ENCODE peak calls at places on chromosomes 16 and 17, in five cellular contexts. D is M059J, J is fibroblast of mammary gland, H is erythroblast, X is epithelial cell of proximal tubule. I is an unnamed sample.

GRCh38 chr16:6081320-6081976 is 983.9 kb upstream of the EEF2KMT start:
- DNase-seq in J (no peak), D (peak), X (no peak), H (peak), I (peak)

GRCh38 chr17:74362811-74363498 is 1.3 kb upstream of the BTBD17 start:
- DNase-seq in J (no peak), H (no peak), X (no peak), D (no peak), I (no peak)

GRCh38 chr17:18184143-18185007 is 747 bp downstream of the ALKBH5 start:
- DNase-seq in D (peak), J (peak), X (no peak), H (peak), I (no peak)

GRCh38 chr17:160336-160735 is 21.1 kb downstream of the DOC2B start:
- DNase-seq in H (no peak), X (no peak), J (no peak), D (no peak), I (no peak)

GRCh38 chr16:47463771-47464624 is 2.9 kb downstream of the PHKB start:
- DNase-seq in H (no peak), X (no peak), D (no peak), J (no peak), I (no peak)

GRCh38 chr16:14097182-14097951 is 26.2 kb downstream of the MRTFB start:
- DNase-seq in X (no peak), H (no peak), J (no peak), D (peak), I (no peak)

GRCh38 chr17:18181358-18181757 is 2.3 kb upstream of the ALKBH5 start:
- DNase-seq in J (peak), H (no peak), X (no peak), D (peak), I (no peak)

GRCh38 chr17:50491510-50491909 is 12.8 kb downstream of the RSAD1 start:
- DNase-seq in D (no peak), X (no peak), H (no peak), J (peak), I (no peak)

GRCh38 chr17:74864866-74865395 is 5.2 kb upstream of the GRIN2C start:
- DNase-seq in X (no peak), D (peak), H (peak), J (peak), I (no peak)

GRCh38 chr16:23901178-23902131 is 65.7 kb downstream of the PRKCB start:
- DNase-seq in J (no peak), H (peak), D (no peak), X (no peak), I (no peak)

GRCh38 chr17:45227101-45227591 is 5.5 kb downstream of the FMNL1 start:
- DNase-seq in D (no peak), J (peak), H (peak), X (no peak), I (no peak)

GRCh38 chr17:55773671-55774070 is 22.8 kb downstream of the PCTP start:
- DNase-seq in J (no peak), X (no peak), H (no peak), D (no peak), I (no peak)

GRCh38 chr16:71929048-71929447 is 33.7 kb downstream of the IST1 start:
- DNase-seq in H (no peak), J (peak), D (peak), X (no peak), I (peak)

GRCh38 chr16:85151603-85152413 is 39.5 kb upstream of the CIBAR2 start:
- DNase-seq in X (no peak), D (peak), H (no peak), J (peak), I (no peak)

GRCh38 chr17:45320349-45320930 is 3.6 kb upstream of the MAP3K14 start:
- DNase-seq in X (no peak), H (no peak), J (peak), D (peak), I (no peak)

GRCh38 chr17:79951361-79952264 is 84.1 kb downstream of the TBC1D16 start:
- DNase-seq in X (no peak), D (peak), H (no peak), J (peak), I (peak)

GRCh38 chr17:156946-157345 is 19.6 kb downstream of the SCGB1C2 start:
- DNase-seq in J (no peak), H (no peak), X (no peak), D (no peak), I (no peak)

GRCh38 chr16:29962344-29962994 is 590 bp downstream of the TMEM219 start:
- DNase-seq in X (no peak), J (peak), D (peak), H (no peak), I (no peak)

GRCh38 chr16:31129568-31130335 is 5.8 kb downstream of the PRSS8 start:
- DNase-seq in X (no peak), H (no peak), J (peak), D (no peak), I (no peak)

GRCh38 chr16:17328971-17329370 is 141.8 kb downstream of the XYLT1 start:
- DNase-seq in J (peak), D (no peak), H (no peak), X (no peak), I (no peak)

GRCh38 chr16:27379919-27380318 is 22.1 kb upstream of the IL21R start:
- DNase-seq in X (no peak), D (no peak), H (no peak), J (no peak), I (no peak)

GRCh38 chr17:28578246-28579195 is 1.8 kb upstream of the ALDOC start:
- DNase-seq in H (no peak), X (no peak), D (no peak), J (no peak), I (no peak)

GRCh38 chr17:42541041-42541833 is 5.2 kb downstream of the NAGLU start:
- DNase-seq in H (no peak), X (no peak), J (no peak), D (peak), I (no peak)

GRCh38 chr17:29010586-29010985 is 4.8 kb upstream of the SEZ6 start:
- DNase-seq in X (no peak), J (no peak), H (no peak), D (no peak), I (no peak)